ENCODE peak calls at places on chromosomes 16 and 17, in six cellular contexts. E is caudate nucleus; R is A549; N is CD8-positive, alpha-beta T cell; S is EL; V is activated T-helper 1 cell treated with Interleukin-2 at 50 U/mL for 16 hours. X is an unnamed sample.

GRCh38 chr17:32490101-32490482 is 3.3 kb downstream of the CDK5R1 start:
- DNase-seq in E (no peak), R (no peak), N (no peak), S (no peak), V (no peak), X (no peak)

GRCh38 chr16:69073181-69073669 is 32.2 kb upstream of the HAS3 start:
- DNase-seq in E (no peak), R (peak), N (no peak), S (peak), V (no peak), X (no peak)

GRCh38 chr17:3968017-3968416 is 3.8 kb upstream of the ATP2A3 start:
- DNase-seq in E (no peak), R (no peak), N (no peak), S (no peak), V (no peak), X (no peak)

GRCh38 chr17:74750327-74751069 is 2.1 kb downstream of the NHERF1 start:
- DNase-seq in E (peak), R (no peak), N (no peak), S (no peak), V (no peak), X (no peak)

GRCh38 chr17:17822189-17822978 is 14.4 kb downstream of the SREBF1 start:
- DNase-seq in E (peak), R (no peak), N (no peak), S (peak), V (no peak), X (no peak)

GRCh38 chr17:77337150-77337549 is 196.4 kb downstream of the SEC14L1 start:
- DNase-seq in E (no peak), R (no peak), N (no peak), S (no peak), V (no peak), X (no peak)

GRCh38 chr17:43327421-43327820 is 71.4 kb upstream of the ARL4D start:
- DNase-seq in E (no peak), R (no peak), N (no peak), S (peak), V (no peak), X (no peak)

GRCh38 chr16:49474741-49475140 is 101.1 kb downstream of the C16orf78 start:
- DNase-seq in E (no peak), R (no peak), N (no peak), S (no peak), V (no peak), X (no peak)

GRCh38 chr16:16073884-16074781 is 124.7 kb downstream of the ABCC1 start:
- DNase-seq in E (no peak), R (peak), N (no peak), S (peak), V (no peak), X (no peak)

GRCh38 chr16:66510711-66511614 is 39.0 kb downstream of the TK2 start:
- DNase-seq in E (no peak), R (no peak), N (no peak), S (no peak), V (no peak), X (no peak)

GRCh38 chr16:11727945-11728543 is 14.6 kb downstream of the TXNDC11 start:
- DNase-seq in E (no peak), R (no peak), N (no peak), S (no peak), V (no peak), X (no peak)

GRCh38 chr17:5241861-5242671 is 7.4 kb upstream of the SCIMP start:
- DNase-seq in E (no peak), R (no peak), N (no peak), S (no peak), V (no peak), X (no peak)

GRCh38 chr17:9837551-9838471 is 12.1 kb downstream of the GLP2R start:
- DNase-seq in E (no peak), R (peak), N (no peak), S (peak), V (no peak), X (no peak)

GRCh38 chr16:82832861-82833260 is 206.1 kb downstream of the CDH13 start:
- DNase-seq in E (no peak), R (no peak), N (no peak), S (peak), V (no peak), X (no peak)

GRCh38 chr16:46830417-46830901 is 521 bp downstream of the C16orf87 start:
- DNase-seq in E (no peak), R (no peak), N (no peak), S (no peak), V (peak), X (peak)

GRCh38 chr16:31476305-31477219 is 4.6 kb downstream of the TGFB1I1 start:
- DNase-seq in E (no peak), R (no peak), N (peak), S (no peak), V (peak), X (no peak)

GRCh38 chr17:44917456-44917855 is 2.2 kb upstream of the GFAP start:
- DNase-seq in E (no peak), R (no peak), N (no peak), S (no peak), V (no peak), X (no peak)